ENCODE peak calls at places on chromosomes 12 and 14, in five cellular contexts. M is WTC11; X is activated CD4-positive, alpha-beta T cell treated with anti-CD3 and anti-CD28 coated beads, Interleukin-2, amount 50 U/mL, for 1 hour; Y is T47D; C is globus pallidus. Q is an unnamed sample.

GRCh38 chr14:95316826-95317225 is 2.9 kb downstream of the CLMN start:
- DNase-seq in M (no peak), X (no peak), Y (no peak), C (no peak), Q (no peak)

GRCh38 chr14:92914087-92914656 is 8.8 kb upstream of the CHGA start:
- DNase-seq in M (peak), X (peak), Y (peak), C (no peak), Q (peak)

GRCh38 chr12:50514526-50515276 is 9.9 kb downstream of the DIP2B start:
- DNase-seq in M (no peak), X (no peak), Y (no peak), C (no peak), Q (no peak)

GRCh38 chr12:107267604-107268003 is 174.3 kb upstream of the CRY1 start:
- DNase-seq in M (no peak), X (no peak), Y (no peak), C (no peak), Q (no peak)

GRCh38 chr12:47226199-47226598 is 146.4 kb upstream of the AMIGO2 start:
- DNase-seq in M (no peak), X (no peak), Y (no peak), C (no peak), Q (no peak)

GRCh38 chr12:15797818-15798217 is 8.6 kb upstream of the EPS8 start:
- DNase-seq in M (no peak), X (no peak), Y (no peak), C (no peak), Q (no peak)

GRCh38 chr12:105228494-105228893 is 7.5 kb downstream of the APPL2 start:
- DNase-seq in M (no peak), X (no peak), Y (no peak), C (no peak), Q (peak)

GRCh38 chr12:130775953-130776856 is 60.1 kb upstream of the RIMBP2 start:
- DNase-seq in M (peak), X (peak), Y (peak), C (peak), Q (peak)

GRCh38 chr12:124564232-124564958 is 3.0 kb downstream of the NCOR2 start:
- DNase-seq in M (no peak), X (no peak), Y (no peak), C (peak), Q (no peak)

GRCh38 chr14:35818346-35819115 is 7.6 kb upstream of the BRMS1L start:
- DNase-seq in M (no peak), X (no peak), Y (peak), C (peak), Q (peak)

GRCh38 chr12:19482036-19482435 is 42.7 kb downstream of the AEBP2 start:
- DNase-seq in M (no peak), X (no peak), Y (no peak), C (no peak), Q (no peak)

GRCh38 chr14:93329965-93330608 is 2.7 kb downstream of the BTBD7 start:
- DNase-seq in M (no peak), X (no peak), Y (no peak), C (no peak), Q (no peak)